ENCODE peak calls at places on chromosomes 12 and 14, in four cellular contexts. G, X, I and L are unnamed samples.

GRCh38 chr12:3364661-3365264 is 126.2 kb upstream of the PRMT8 start:
- DNase-seq in G (no peak), I (no peak), X (no peak), L (no peak)

GRCh38 chr12:79688376-79689040 is 2.3 kb downstream of the PAWR start:
- DNase-seq in G (no peak), X (no peak), I (no peak), L (no peak)

GRCh38 chr14:67641902-67642749 is 22.4 kb downstream of the ARG2 start:
- DNase-seq in G (no peak), I (no peak), X (no peak), L (no peak)

GRCh38 chr14:73393375-73393774 is 65.0 kb downstream of the NUMB start:
- DNase-seq in X (no peak), G (no peak), I (no peak), L (no peak)

GRCh38 chr12:1279050-1279449 is 288.0 kb downstream of the ERC1 start:
- DNase-seq in G (no peak), I (no peak), X (no peak), L (no peak)

GRCh38 chr12:105820407-105821140 is 318.2 kb downstream of the NUAK1 start:
- DNase-seq in G (peak; percentile 24), I (no peak), X (peak; percentile 55), L (no peak)

GRCh38 chr14:75495399-75495798 is 26.9 kb upstream of the BATF start:
- DNase-seq in X (no peak), I (no peak), G (no peak), L (no peak)

GRCh38 chr14:93965287-93965821 is 11.0 kb downstream of the ASB2 start:
- DNase-seq in G (peak; percentile 72), X (peak; percentile 88), I (no peak), L (no peak)

GRCh38 chr14:55807059-55807499 is 227.1 kb downstream of the KTN1 start:
- DNase-seq in X (no peak), G (no peak), I (no peak), L (peak; percentile 97)

GRCh38 chr12:5456906-5457305 is 25.0 kb downstream of the NTF3 start:
- DNase-seq in G (peak; percentile 10), I (no peak), X (no peak), L (no peak)

GRCh38 chr14:96192975-96193805 is 11.4 kb upstream of the BDKRB2 start:
- DNase-seq in X (no peak), I (no peak), G (no peak), L (no peak)

GRCh38 chr12:104498211-104498801 is 41.6 kb downstream of the CHST11 start:
- DNase-seq in G (no peak), X (no peak), I (no peak), L (no peak)

GRCh38 chr12:2323538-2324261 is 270.9 kb downstream of the CACNA1C start:
- DNase-seq in I (no peak), G (no peak), X (no peak), L (no peak)

GRCh38 chr14:88541324-88541723 is 13.5 kb downstream of the PTPN21 start:
- DNase-seq in G (no peak), X (no peak), I (no peak), L (no peak)

GRCh38 chr14:61479746-61480502 is 158.5 kb downstream of the PRKCH start:
- DNase-seq in X (no peak), G (no peak), I (no peak), L (no peak)

GRCh38 chr12:34376133-34376799 is 354.0 kb downstream of the ALG10 start:
- DNase-seq in G (no peak), I (no peak), X (no peak), L (no peak)

GRCh38 chr12:118463677-118464076 is 87.3 kb downstream of the SUDS3 start:
- DNase-seq in X (no peak), I (no peak), G (no peak), L (no peak)

GRCh38 chr12:26113194-26113654 is 11.6 kb downstream of the BHLHE41 start:
- DNase-seq in X (no peak), G (no peak), I (no peak), L (no peak)

GRCh38 chr12:11347810-11348209 is 37.6 kb upstream of the PRB4 start:
- DNase-seq in I (no peak), X (no peak), G (no peak), L (no peak)

GRCh38 chr14:104323551-104324175 is 185.3 kb downstream of the KIF26A start:
- DNase-seq in X (no peak), G (no peak), I (no peak), L (no peak)

GRCh38 chr14:88844980-88845491 is 20.6 kb downstream of the TTC8 start:
- DNase-seq in X (no peak), I (no peak), G (no peak), L (no peak)

GRCh38 chr14:29584992-29585391 is 342.7 kb downstream of the PRKD1 start:
- DNase-seq in G (peak; percentile 75), X (peak; percentile 64), I (no peak), L (no peak)

GRCh38 chr12:8035440-8036010 is 3.0 kb downstream of the FOXJ2 start:
- DNase-seq in X (no peak), G (no peak), I (no peak), L (no peak)

GRCh38 chr12:16590645-16591044 is 15.3 kb downstream of the LMO3 start:
- DNase-seq in G (no peak), I (no peak), X (no peak), L (no peak)

GRCh38 chr12:6821674-6822433 is at the start of gene GPR162:
- DNase-seq in G (no peak), X (no peak), I (no peak), L (peak; percentile 46)

GRCh38 chr14:29838752-29839151 is 88.9 kb downstream of the PRKD1 start:
- DNase-seq in X (no peak), I (no peak), G (no peak), L (no peak)

GRCh38 chr12:39905152-39905551 is 200.7 kb downstream of the SLC2A13 start:
- DNase-seq in X (peak; percentile 88), G (peak; percentile 47), I (no peak), L (peak; percentile 31)

GRCh38 chr14:69937367-69937777 is 58.2 kb downstream of the SMOC1 start:
- DNase-seq in I (no peak), G (no peak), X (no peak), L (no peak)

GRCh38 chr12:82225871-82226270 is 132.3 kb downstream of the CCDC59 start:
- DNase-seq in X (no peak), G (no peak), I (no peak), L (no peak)

GRCh38 chr14:105255021-105255507 is 6.7 kb downstream of the BTBD6 start:
- DNase-seq in I (no peak), X (no peak), G (no peak), L (no peak)

GRCh38 chr12:127619869-127620769 is 646.9 kb upstream of the TMEM132C start:
- DNase-seq in G (no peak), I (no peak), X (no peak), L (no peak)

GRCh38 chr14:63286071-63286470 is 32.7 kb downstream of the GPHB5 start:
- DNase-seq in I (no peak), X (no peak), G (no peak), L (no peak)

GRCh38 chr12:114779203-114779602 is 95.2 kb upstream of the TBX3 start:
- DNase-seq in G (no peak), X (no peak), I (no peak), L (no peak)